ENCODE peak calls at places on chromosomes 11 and 22, in six cellular contexts. Z is A549, P is sigmoid colon, O is suprapubic skin, Y is SK-N-SH, F is tibial nerve. J is an unnamed sample.

GRCh38 chr22:22587577-22588188 is 28.6 kb upstream of the PRAME start:
- DNase-seq in Z (no peak), P (no peak), O (no peak), Y (no peak), F (no peak), J (no peak)

GRCh38 chr22:28594784-28595324 is 84.8 kb downstream of the TTC28 start:
- DNase-seq in Z (peak; percentile 9), P (no peak), O (no peak), Y (peak; percentile 60), F (no peak), J (no peak)

GRCh38 chr22:31491218-31491962 is 1.7 kb upstream of the EIF4ENIF1 start:
- DNase-seq in Z (no peak), P (no peak), O (no peak), Y (no peak), F (no peak), J (no peak)

GRCh38 chr11:36702330-36703054 is 104.5 kb upstream of the RAG2 start:
- DNase-seq in Z (peak; percentile 73), P (no peak), O (no peak), Y (peak; percentile 73), F (peak; percentile 29), J (no peak)

GRCh38 chr22:49616356-49617231 is 211.1 kb downstream of the BRD1 start:
- DNase-seq in Z (no peak), P (no peak), O (no peak), Y (no peak), F (no peak), J (no peak)

GRCh38 chr11:125376117-125376516 is 119.9 kb downstream of the FEZ1 start:
- DNase-seq in Z (no peak), P (peak; percentile 67), O (no peak), Y (no peak), F (no peak), J (peak; percentile 95)

GRCh38 chr11:57240757-57241156 is 3.7 kb upstream of the APLNR start:
- DNase-seq in Z (no peak), P (no peak), O (no peak), Y (peak; percentile 89), F (no peak), J (no peak)

GRCh38 chr11:66136752-66137123 is 66.7 kb downstream of the PACS1 start:
- DNase-seq in Z (peak; percentile 58), P (no peak), O (no peak), Y (no peak), F (no peak), J (no peak)

GRCh38 chr22:39923689-39924088 is 22.8 kb downstream of the GRAP2 start:
- DNase-seq in Z (no peak), P (no peak), O (no peak), Y (no peak), F (no peak), J (no peak)

GRCh38 chr11:2846056-2846455 is 39.5 kb downstream of the CDKN1C start:
- DNase-seq in Z (no peak), P (no peak), O (no peak), Y (no peak), F (no peak), J (no peak)

GRCh38 chr22:36088292-36088691 is 59.7 kb upstream of the RBFOX2 start:
- DNase-seq in Z (no peak), P (peak; percentile 28), O (no peak), Y (no peak), F (no peak), J (no peak)

GRCh38 chr11:3904228-3904627 is 48.8 kb downstream of the STIM1 start:
- DNase-seq in Z (no peak), P (no peak), O (no peak), Y (no peak), F (no peak), J (no peak)

GRCh38 chr11:37465221-37465620 is 867.2 kb upstream of the RAG2 start:
- DNase-seq in Z (no peak), P (no peak), O (no peak), Y (no peak), F (no peak), J (no peak)

GRCh38 chr11:57306156-57306876 is 18.4 kb downstream of the TNKS1BP1 start:
- DNase-seq in Z (no peak), P (peak; percentile 55), O (no peak), Y (no peak), F (no peak), J (no peak)

GRCh38 chr11:91163619-91164451 is 941.0 kb upstream of the CHORDC1 start:
- DNase-seq in Z (no peak), P (no peak), O (no peak), Y (peak; percentile 28), F (no peak), J (no peak)

GRCh38 chr11:91164452-91164822 is 941.6 kb upstream of the CHORDC1 start:
- DNase-seq in Z (no peak), P (no peak), O (no peak), Y (no peak), F (no peak), J (no peak)

GRCh38 chr11:91158297-91158696 is 935.4 kb upstream of the CHORDC1 start:
- DNase-seq in Z (no peak), P (no peak), O (no peak), Y (no peak), F (no peak), J (no peak)

GRCh38 chr11:91158901-91159537 is 936.2 kb upstream of the CHORDC1 start:
- DNase-seq in Z (no peak), P (no peak), O (no peak), Y (no peak), F (no peak), J (no peak)

GRCh38 chr11:91160661-91161060 is 937.8 kb upstream of the CHORDC1 start:
- DNase-seq in Z (no peak), P (no peak), O (no peak), Y (no peak), F (no peak), J (no peak)
- H3K9me3 ChIP-seq in Z (no peaks in the 10 kb centered on the region), P (no peaks in the 10 kb centered on the region), O (no peaks in the 10 kb centered on the region), Y (no peaks in the 10 kb centered on the region), F (no peaks in the 10 kb centered on the region), J (no peaks in the 10 kb centered on the region)

GRCh38 chr11:69603163-69603836 is 37.7 kb upstream of the CCND1 start:
- DNase-seq in Z (no peak), P (no peak), O (peak; percentile 35), Y (no peak), F (no peak), J (no peak)

GRCh38 chr11:69601346-69601975 is 39.5 kb upstream of the CCND1 start:
- DNase-seq in Z (no peak), P (no peak), O (peak; percentile 66), Y (no peak), F (no peak), J (no peak)

GRCh38 chr11:69598147-69598546 is 42.8 kb upstream of the CCND1 start:
- DNase-seq in Z (no peak), P (no peak), O (peak; percentile 48), Y (peak; percentile 45), F (no peak), J (no peak)

GRCh38 chr11:69595805-69596665 is 44.9 kb upstream of the CCND1 start:
- DNase-seq in Z (no peak), P (no peak), O (peak; percentile 59), Y (no peak), F (no peak), J (no peak)

DNA sequence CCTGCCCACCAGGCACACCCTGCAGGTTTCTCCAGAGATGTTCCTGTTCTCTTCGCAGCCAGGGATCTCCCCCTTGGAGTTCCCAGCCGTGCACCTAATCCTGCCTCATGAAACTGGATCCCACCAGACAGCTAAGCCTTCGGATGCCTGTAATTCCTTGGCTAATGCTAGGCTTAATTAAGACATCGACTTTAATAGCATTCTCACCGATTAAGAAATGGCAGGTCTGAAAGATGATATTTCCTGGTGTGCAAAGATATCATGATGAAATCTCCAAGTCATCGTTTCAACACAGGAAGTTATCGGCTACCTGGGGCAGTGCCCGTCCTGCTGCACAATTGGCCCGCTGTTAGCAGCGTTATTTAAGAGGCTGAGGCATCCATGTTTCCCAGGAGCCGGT is 41.5 kb upstream of the CCND1 start:
- DNase-seq in Z (no peak), P (no peak), O (peak; percentile 31), Y (no peak), F (no peak), J (no peak)
- TF ChIP-seq EP300 in Z (no peak), P (no peak), O (no peak), Y (no peak), F (no peak), J (no peak)

GRCh38 chr11:132088551-132088950 is 718.1 kb downstream of the NTM start:
- DNase-seq in Z (no peak), P (no peak), O (no peak), Y (no peak), F (no peak), J (no peak)

GRCh38 chr11:132082566-132082965 is 712.2 kb downstream of the NTM start:
- DNase-seq in Z (no peak), P (no peak), O (no peak), Y (no peak), F (no peak), J (peak; percentile 50)

GRCh38 chr11:132087148-132087547 is 716.7 kb downstream of the NTM start:
- DNase-seq in Z (no peak), P (no peak), O (no peak), Y (no peak), F (no peak), J (no peak)

GRCh38 chr11:132080121-132080520 is 709.7 kb downstream of the NTM start:
- DNase-seq in Z (no peak), P (no peak), O (no peak), Y (no peak), F (no peak), J (peak; percentile 34)

DNA sequence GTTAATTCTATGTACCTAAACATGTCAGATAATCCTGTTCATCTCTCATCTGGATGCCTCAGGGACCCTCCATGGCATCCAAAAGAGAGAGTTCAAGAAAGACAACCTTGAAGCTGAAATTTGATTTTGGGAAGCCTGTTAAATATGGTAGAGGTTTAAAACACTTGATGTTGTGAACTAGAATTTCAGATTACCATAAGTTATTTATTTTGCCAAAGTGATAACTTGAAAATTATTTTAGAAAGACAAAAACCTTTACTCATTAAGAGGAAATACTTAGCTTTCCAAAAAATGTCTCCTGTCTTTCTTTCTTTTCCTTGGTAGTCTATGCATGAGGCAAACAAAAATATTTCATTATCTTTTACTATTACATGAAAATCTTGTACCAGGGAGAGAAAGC is 714.0 kb downstream of the NTM start:
- DNase-seq in Z (no peak), P (no peak), O (no peak), Y (no peak), F (no peak), J (peak; percentile 21)
- H3K9me3 ChIP-seq in Z (no peaks in the 10 kb centered on the region), P (peaks cover 3% of the 10 kb centered on the region), O (peaks cover 21% of the 10 kb centered on the region), Y (peaks cover 21% of the 10 kb centered on the region), F (no peaks in the 10 kb centered on the region), J (peaks cover 20% of the 10 kb centered on the region)

GRCh38 chr11:73281201-73281741 is 9.1 kb downstream of the P2RY6 start:
- DNase-seq in Z (no peak), P (no peak), O (no peak), Y (no peak), F (no peak), J (no peak)

GRCh38 chr11:73284106-73284505 is 12.0 kb downstream of the P2RY6 start:
- DNase-seq in Z (no peak), P (peak; percentile 34), O (no peak), Y (no peak), F (no peak), J (no peak)

GRCh38 chr11:73280606-73281005 is 8.5 kb downstream of the P2RY6 start:
- DNase-seq in Z (no peak), P (no peak), O (no peak), Y (no peak), F (peak; percentile 25), J (no peak)

GRCh38 chr11:73283316-73284035 is 11.3 kb downstream of the P2RY6 start:
- DNase-seq in Z (no peak), P (no peak), O (no peak), Y (no peak), F (no peak), J (no peak)

GRCh38 chr11:73281796-73282660 is 9.9 kb downstream of the P2RY6 start:
- DNase-seq in Z (no peak), P (no peak), O (no peak), Y (no peak), F (no peak), J (no peak)
- TF ChIP-seq EP300 in Z (no peak), P (no peak), O (no peak), Y (no peak), F (no peak), J (no peak)

J was measured in esophagus muscularis mucosa.